ENCODE peak calls at places on chromosomes 12 and 14, in nine cellular contexts. S, E, V, Q, J, H, W, T and A are unnamed samples.

GRCh38 chr14:93712079-93712837 is 76.0 kb downstream of the PRIMA1 start:
- DNase-seq in S (peak), E (no peak), V (no peak), Q (no peak), J (no peak), H (no peak), W (no peak), T (no peak), A (no peak)

GRCh38 chr12:102954143-102954542 is 3.3 kb upstream of the ASCL1 start:
- DNase-seq in S (peak), E (no peak), V (no peak), Q (no peak), J (no peak), H (no peak), W (no peak), T (no peak), A (no peak)

GRCh38 chr12:98780261-98780660 is 135.2 kb downstream of the APAF1 start:
- DNase-seq in S (no peak), E (no peak), V (no peak), Q (no peak), J (no peak), H (no peak), W (no peak), T (no peak), A (no peak)

GRCh38 chr12:54215990-54216579 is 27.3 kb upstream of the SMUG1 start:
- DNase-seq in S (peak), E (no peak), V (peak), Q (no peak), J (no peak), H (peak), W (no peak), T (no peak), A (no peak)

GRCh38 chr12:13452955-13453570 is 256.5 kb downstream of the EMP1 start:
- DNase-seq in S (no peak), E (no peak), V (no peak), Q (no peak), J (no peak), H (no peak), W (no peak), T (no peak), A (peak)

GRCh38 chr12:127450822-127451221 is 816.1 kb upstream of the TMEM132C start:
- DNase-seq in S (no peak), E (no peak), V (no peak), Q (no peak), J (no peak), H (no peak), W (peak), T (no peak), A (no peak)

GRCh38 chr12:15558915-15559528 is 230.2 kb downstream of the EPS8 start:
- DNase-seq in S (peak), E (peak), V (no peak), Q (no peak), J (no peak), H (no peak), W (no peak), T (peak), A (no peak)

GRCh38 chr12:12482150-12482761 is 80.4 kb downstream of the DUSP16 start:
- DNase-seq in S (no peak), E (no peak), V (peak), Q (no peak), J (no peak), H (no peak), W (no peak), T (no peak), A (no peak)

GRCh38 chr14:89549381-89550102 is 132.5 kb upstream of the FOXN3 start:
- DNase-seq in S (no peak), E (peak), V (no peak), Q (no peak), J (no peak), H (no peak), W (peak), T (no peak), A (no peak)

GRCh38 chr12:93085383-93086287 is 156.5 kb upstream of the EEA1 start:
- DNase-seq in S (no peak), E (no peak), V (no peak), Q (no peak), J (no peak), H (no peak), W (no peak), T (no peak), A (no peak)

GRCh38 chr12:123089631-123090353 is 61.1 kb downstream of the PITPNM2 start:
- DNase-seq in S (peak), E (peak), V (no peak), Q (no peak), J (no peak), H (peak), W (peak), T (peak), A (no peak)

GRCh38 chr14:96168581-96168980 is 36.1 kb upstream of the BDKRB2 start:
- DNase-seq in S (no peak), E (no peak), V (no peak), Q (no peak), J (no peak), H (no peak), W (no peak), T (no peak), A (no peak)

GRCh38 chr12:22016982-22017381 is 29.0 kb upstream of the CMAS start:
- DNase-seq in S (no peak), E (no peak), V (no peak), Q (no peak), J (no peak), H (no peak), W (no peak), T (no peak), A (no peak)

GRCh38 chr12:50050410-50051280 is 6.8 kb upstream of the ASIC1 start:
- DNase-seq in S (no peak), E (peak), V (no peak), Q (peak), J (no peak), H (peak), W (peak), T (peak), A (no peak)

GRCh38 chr14:105493921-105494605 is 3.0 kb downstream of the TEDC1 start:
- DNase-seq in S (no peak), E (no peak), V (no peak), Q (no peak), J (no peak), H (no peak), W (no peak), T (no peak), A (no peak)

GRCh38 chr14:21476526-21476924 is 234 bp downstream of the RAB2B start:
- DNase-seq in S (peak), E (peak), V (peak), Q (no peak), J (no peak), H (peak), W (peak), T (peak), A (peak)

GRCh38 chr12:12217018-12217359 is 49.9 kb downstream of the LRP6 start:
- DNase-seq in S (no peak), E (no peak), V (no peak), Q (no peak), J (no peak), H (no peak), W (no peak), T (no peak), A (no peak)

GRCh38 chr12:50317198-50317597 is 33.9 kb upstream of the LIMA1 start:
- DNase-seq in S (peak), E (no peak), V (no peak), Q (no peak), J (no peak), H (no peak), W (no peak), T (no peak), A (no peak)

GRCh38 chr14:28365510-28365909 is 401.1 kb upstream of the FOXG1 start:
- DNase-seq in S (no peak), E (no peak), V (no peak), Q (no peak), J (no peak), H (no peak), W (no peak), T (no peak), A (no peak)

GRCh38 chr14:90336985-90337384 is 5.2 kb upstream of the NRDE2 start:
- DNase-seq in S (no peak), E (no peak), V (no peak), Q (no peak), J (no peak), H (no peak), W (no peak), T (no peak), A (no peak)

GRCh38 chr14:29521526-29522137 is 406.0 kb downstream of the PRKD1 start:
- DNase-seq in S (peak), E (no peak), V (no peak), Q (no peak), J (no peak), H (no peak), W (no peak), T (no peak), A (no peak)

GRCh38 chr12:132142679-132143327 is 1.3 kb downstream of the DDX51 start:
- DNase-seq in S (no peak), E (no peak), V (no peak), Q (no peak), J (no peak), H (no peak), W (no peak), T (no peak), A (no peak)

GRCh38 chr14:33070474-33070873 is 131.8 kb downstream of the NPAS3 start:
- DNase-seq in S (no peak), E (no peak), V (no peak), Q (no peak), J (no peak), H (no peak), W (no peak), T (no peak), A (no peak)

GRCh38 chr12:52836042-52836466 is 1.9 kb upstream of the KRT79 start:
- DNase-seq in S (peak), E (peak), V (peak), Q (no peak), J (no peak), H (peak), W (peak), T (peak), A (no peak)

GRCh38 chr12:68140576-68140975 is 19.0 kb downstream of the IFNG start:
- DNase-seq in S (no peak), E (no peak), V (no peak), Q (no peak), J (no peak), H (no peak), W (no peak), T (no peak), A (no peak)

GRCh38 chr12:109815225-109815624 is 18.0 kb downstream of the TRPV4 start:
- DNase-seq in S (no peak), E (no peak), V (no peak), Q (no peak), J (no peak), H (no peak), W (no peak), T (no peak), A (no peak)

GRCh38 chr12:3365416-3366385 is 125.3 kb upstream of the PRMT8 start:
- DNase-seq in S (peak), E (no peak), V (no peak), Q (no peak), J (no peak), H (no peak), W (no peak), T (peak), A (no peak)

GRCh38 chr12:123134265-123134664 is 16.6 kb downstream of the PITPNM2 start:
- DNase-seq in S (peak), E (no peak), V (no peak), Q (no peak), J (no peak), H (no peak), W (no peak), T (no peak), A (no peak)